ENCODE peak calls at places on chromosomes 12 and 14, in four cellular contexts. Z is SK-N-SH, W is K562, Y is H1. B is an unnamed sample.

GRCh38 chr12:47903927-47904646 is 707 bp downstream of the VDR start:
- DNase-seq in Z (no peak), Y (no peak), W (peak), B (no peak)

GRCh38 chr12:117111386-117112267 is 12.4 kb upstream of the TESC start:
- DNase-seq in Y (peak), W (peak), Z (no peak), B (peak)

GRCh38 chr14:36655963-36656768 is 5.5 kb upstream of the PAX9 start:
- DNase-seq in Y (peak), Z (peak), W (peak), B (peak)

GRCh38 chr14:89137514-89138163 is 279.4 kb downstream of the FOXN3 start:
- DNase-seq in Y (no peak), W (no peak), Z (peak), B (no peak)

GRCh38 chr14:56887211-56887610 is 76.9 kb upstream of the OTX2 start:
- DNase-seq in W (no peak), Z (no peak), Y (no peak), B (no peak)

GRCh38 chr14:75322746-75323145 is 44.1 kb downstream of the FOS start:
- DNase-seq in W (no peak), Z (no peak), Y (no peak), B (no peak)

GRCh38 chr14:64636208-64636979 is 67.8 kb upstream of the PLEKHG3 start:
- DNase-seq in W (peak), Z (peak), Y (peak), B (peak)

GRCh38 chr14:61188936-61189808 is 92.0 kb downstream of the TMEM30B start:
- DNase-seq in W (peak), Z (peak), Y (peak), B (peak)

GRCh38 chr12:108457006-108457733 is 57.9 kb upstream of the FICD start:
- DNase-seq in Z (peak), Y (peak), W (peak), B (no peak)

GRCh38 chr12:3204716-3205617 is 127.8 kb downstream of the TSPAN9 start:
- DNase-seq in W (no peak), Z (peak), Y (no peak), B (no peak)

GRCh38 chr14:35285168-35285990 is 6.8 kb upstream of the PSMA6 start:
- DNase-seq in W (no peak), Z (no peak), Y (no peak), B (no peak)

GRCh38 chr12:10466311-10466710 is 13.1 kb upstream of the KLRC1 start:
- DNase-seq in W (no peak), Z (no peak), Y (no peak), B (no peak)

GRCh38 chr12:48901278-48901677 is 24.0 kb downstream of the FKBP11 start:
- DNase-seq in Z (no peak), W (no peak), Y (no peak), B (no peak)

GRCh38 chr12:20549115-20549719 is 145.9 kb upstream of the SLCO1C1 start:
- DNase-seq in Y (no peak), W (no peak), Z (peak), B (peak)

GRCh38 chr14:104860414-104860813 is 4.7 kb upstream of the CEP170B start:
- DNase-seq in W (no peak), Y (no peak), Z (no peak), B (no peak)

GRCh38 chr14:72563676-72564075 is 330.2 kb downstream of the DPF3 start:
- DNase-seq in W (no peak), Z (no peak), Y (no peak), B (no peak)

GRCh38 chr14:74549588-74549987 is 56.0 kb downstream of the ISCA2 start:
- DNase-seq in Y (no peak), Z (no peak), W (no peak), B (no peak)

GRCh38 chr12:114911196-114911595 is 227.2 kb upstream of the TBX3 start:
- DNase-seq in W (no peak), Z (no peak), Y (no peak), B (no peak)

GRCh38 chr12:102438047-102438822 is 42.1 kb downstream of the IGF1 start:
- DNase-seq in W (no peak), Z (no peak), Y (no peak), B (no peak)

DNA sequence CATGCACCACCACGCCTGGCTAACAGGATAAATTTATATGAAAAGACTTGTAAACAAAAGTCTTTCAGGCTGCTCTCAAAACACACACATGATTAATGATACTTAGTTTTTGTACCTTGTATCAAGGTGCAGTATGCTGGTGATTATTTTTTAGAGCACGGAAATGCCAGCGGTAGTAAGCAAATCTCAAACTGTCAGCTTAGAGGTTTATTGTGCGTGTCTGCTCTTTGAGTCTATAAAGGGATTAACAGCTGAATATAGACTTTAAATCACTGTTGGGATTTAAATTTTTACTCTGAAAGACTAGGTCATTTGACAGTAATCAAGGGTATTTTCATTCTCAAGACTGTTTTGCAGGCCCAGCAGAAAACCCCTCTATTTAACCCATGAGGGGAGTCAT is 50.5 kb downstream of the PLEKHA5 start:
- DNase-seq in W (no peak), Y (no peak), Z (no peak), B (no peak)
- TF ChIP-seq TEAD4 in W (no peak), Y (no peak), Z (no peak), B (no peak)

GRCh38 chr12:121770388-121770787 is 23.1 kb downstream of the RHOF start:
- DNase-seq in W (no peak), Y (no peak), Z (no peak), B (no peak)

GRCh38 chr12:121770802-121771625 is 22.5 kb downstream of the RHOF start:
- DNase-seq in Y (no peak), W (no peak), Z (no peak), B (no peak)

GRCh38 chr12:121774968-121775474 is 18.5 kb downstream of the RHOF start:
- DNase-seq in Z (no peak), W (no peak), Y (no peak), B (peak)

GRCh38 chr12:121775501-121775900 is 18.0 kb downstream of the RHOF start:
- DNase-seq in Y (no peak), Z (no peak), W (no peak), B (no peak)

DNA sequence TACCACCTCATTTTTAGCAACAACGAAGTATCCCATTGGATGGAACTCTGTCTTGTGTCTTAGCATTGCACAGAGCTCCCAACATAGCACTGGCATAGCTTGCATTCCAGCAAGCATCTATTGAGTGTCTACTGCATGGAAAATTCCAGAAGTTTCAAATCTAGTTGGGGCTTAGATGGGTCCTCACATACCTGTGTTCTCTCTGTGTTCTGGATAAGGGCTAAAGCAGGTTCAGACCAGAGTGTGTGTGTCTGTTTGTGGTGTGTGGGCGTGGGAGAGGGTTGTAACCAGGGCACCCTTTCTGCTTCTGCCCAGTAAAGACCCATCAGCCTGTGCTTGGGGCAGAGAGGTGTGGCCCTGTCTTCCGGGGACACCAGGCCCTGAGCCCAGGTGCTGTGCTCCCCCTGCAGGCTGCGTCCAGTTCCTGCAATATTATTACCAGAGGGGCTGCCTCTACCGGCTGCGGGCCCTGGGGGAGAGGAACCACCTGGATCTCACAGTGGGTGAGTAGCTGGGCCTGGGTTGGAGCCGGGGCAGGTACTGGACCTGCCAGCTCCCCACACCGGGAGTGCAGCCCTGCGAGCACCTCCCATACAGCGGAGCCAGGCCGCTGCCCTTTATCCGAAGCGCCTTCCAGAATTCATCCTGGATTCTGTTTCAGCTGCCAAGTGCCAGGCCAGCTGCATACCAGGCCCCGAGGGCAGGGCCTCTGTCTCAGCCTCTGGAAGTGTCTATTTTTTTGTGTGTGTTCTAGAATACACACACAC is 20.3 kb downstream of the RHOF start:
- DNase-seq in W (peak), Z (peak), Y (peak), B (peak)
- TF ChIP-seq TEAD4 in W (no peak), Z (no peak), Y (no peak), B (no peak)

DNA sequence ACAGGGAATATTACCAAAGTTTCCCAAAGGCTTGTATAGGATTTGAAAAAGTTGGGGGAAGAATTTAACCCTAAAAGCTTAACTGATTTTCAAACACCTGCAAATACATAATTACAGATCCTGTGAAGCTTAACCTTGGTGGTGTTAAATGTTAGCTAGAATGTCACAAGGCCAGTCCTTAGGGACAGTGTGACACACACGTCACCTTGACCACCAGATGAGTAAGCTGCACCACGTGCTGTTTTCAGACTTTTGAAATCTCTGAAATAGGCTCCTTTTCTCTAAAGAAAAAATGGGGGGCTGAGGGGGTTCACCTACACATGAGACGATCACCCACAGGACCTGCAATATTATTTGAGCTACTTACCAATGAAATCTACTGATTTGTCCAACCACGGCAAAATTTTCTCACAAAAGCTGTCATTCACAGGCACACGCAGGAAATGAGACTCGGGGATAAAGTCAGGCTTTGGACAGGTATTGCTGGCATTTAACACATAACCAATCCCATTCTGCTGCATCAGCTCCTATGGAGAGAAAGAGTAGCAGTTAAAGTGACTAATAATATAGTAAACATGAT is 75.9 kb downstream of the DUSP16 start:
- DNase-seq in Y (no peak), W (no peak), Z (no peak), B (no peak)
- TF ChIP-seq TEAD4 in Y (no peak), W (no peak), Z (no peak), B (no peak)

GRCh38 chr12:74393265-74393664 is 144.4 kb upstream of the ATXN7L3B start:
- DNase-seq in W (no peak), Z (no peak), Y (no peak), B (no peak)

GRCh38 chr12:74394647-74395046 is 143.0 kb upstream of the ATXN7L3B start:
- DNase-seq in W (no peak), Y (no peak), Z (no peak), B (no peak)

DNA sequence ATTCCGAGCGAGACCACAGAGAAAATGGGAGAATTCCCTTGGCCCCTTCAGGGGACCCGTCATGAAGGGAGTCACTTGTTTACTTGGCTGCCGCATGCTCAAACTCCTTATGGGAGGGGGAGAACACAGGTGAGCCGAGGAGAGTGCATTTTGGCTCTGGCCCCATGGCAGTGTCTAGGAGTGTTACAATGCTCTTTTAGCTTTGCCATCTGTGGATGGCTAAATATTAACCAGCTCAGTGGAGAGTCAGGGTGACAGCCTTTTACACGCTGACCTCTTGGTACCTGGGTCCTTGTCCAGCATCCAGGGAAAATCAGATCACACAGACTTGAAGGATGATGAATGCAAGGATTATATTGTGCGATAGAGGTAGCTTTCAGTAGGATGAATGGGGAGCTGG is 146.4 kb upstream of the ATXN7L3B start:
- DNase-seq in Z (no peak), Y (no peak), W (no peak), B (no peak)
- TF ChIP-seq TEAD4 in Z (no peak), Y (no peak), W (no peak), B (no peak)

GRCh38 chr12:69671597-69671996 is 27.5 kb downstream of the BEST3 start:
- DNase-seq in Y (no peak), W (peak), Z (no peak), B (no peak)

GRCh38 chr12:69676257-69677012 is 22.7 kb downstream of the BEST3 start:
- DNase-seq in Y (no peak), W (no peak), Z (no peak), B (no peak)

GRCh38 chr12:69666798-69667197 is 32.3 kb downstream of the BEST3 start:
- DNase-seq in Z (no peak), Y (no peak), W (no peak), B (no peak)

DNA sequence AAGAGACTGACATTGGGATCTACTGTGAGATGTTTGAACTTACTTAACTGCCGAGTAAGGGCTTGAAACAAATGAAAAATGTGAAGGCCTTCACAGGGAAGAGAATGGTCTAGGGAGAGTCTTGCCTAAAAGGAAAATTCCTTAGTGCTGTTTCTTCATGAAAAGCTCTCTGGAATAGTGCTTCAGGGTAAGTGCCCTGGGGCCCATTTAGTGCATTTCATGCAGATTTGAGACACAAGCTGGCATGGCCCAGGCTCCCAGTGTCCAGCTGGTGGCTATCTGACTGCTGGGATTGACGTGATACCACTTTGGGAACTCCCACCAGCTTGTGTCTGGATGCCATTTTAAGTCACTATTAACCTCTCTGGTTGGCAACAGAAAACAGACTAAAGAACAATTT is 26.9 kb downstream of the BEST3 start:
- DNase-seq in Z (no peak), W (no peak), Y (no peak), B (no peak)
- TF ChIP-seq TEAD4 in Z (no peak), W (no peak), Y (no peak), B (no peak)

DNA sequence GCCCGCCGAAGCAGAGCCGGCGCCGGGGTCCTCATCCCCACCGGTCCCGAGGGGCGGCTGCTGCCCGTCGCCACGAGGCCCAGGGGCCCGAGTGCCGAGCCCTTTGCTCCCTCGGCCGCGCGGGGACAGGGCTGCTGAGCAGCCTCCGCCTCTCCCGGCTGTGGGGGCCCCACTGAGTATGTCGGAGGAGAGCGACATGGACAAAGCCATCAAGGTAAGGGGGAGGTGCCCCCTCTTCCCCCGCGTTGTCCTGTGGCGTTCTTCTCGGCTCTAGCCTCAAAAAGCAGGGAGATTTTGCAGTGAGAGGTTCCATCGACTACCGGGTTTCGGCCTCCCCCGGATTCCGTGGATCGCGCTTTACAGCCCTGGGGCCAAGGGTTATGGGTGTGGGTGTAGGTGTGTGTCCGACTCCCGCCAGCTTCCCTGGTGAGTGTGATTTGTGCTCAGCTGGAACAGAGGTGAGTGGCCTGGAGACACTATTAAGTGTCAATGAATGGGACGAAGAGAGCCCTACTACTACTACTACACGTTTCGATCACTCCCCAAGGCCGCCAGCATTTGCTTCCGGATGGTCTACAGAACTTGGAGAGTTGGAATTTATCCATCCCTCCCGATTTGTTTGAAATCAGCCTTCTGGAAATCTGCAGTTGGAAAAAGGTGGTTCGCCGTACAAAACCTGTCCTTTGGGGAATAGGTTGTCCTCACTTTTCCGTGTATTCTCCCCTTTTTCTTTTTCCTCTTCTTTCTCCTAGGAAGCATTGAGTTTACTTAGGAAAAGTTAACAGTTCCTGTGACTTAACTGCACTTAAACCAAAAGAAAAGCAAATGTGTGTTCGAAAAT is 748 bp downstream of the MAPKAPK5 start:
- DNase-seq in W (no peak), Z (no peak), Y (no peak), B (peak)
- TF ChIP-seq TEAD4 in W (no peak), Z (no peak), Y (no peak), B (no peak)